ENCODE peak calls at places on chromosomes 13 and 19, in nine cellular contexts. L is HepG2, T is H1, B is stomach, O is transverse colon, X is ovary, V is suprapubic skin, N is A549, U is tibial nerve. E is an unnamed sample. For H3K9me3, the result is how much of the 10 kb centered on the place peaks cover.

GRCh38 chr19:15251749-15252397 is 19.6 kb upstream of the EPHX3 start:
- DNase-seq in L (peak), T (peak), B (peak), O (peak), X (peak), V (no peak), N (peak), U (peak), E (peak)

GRCh38 chr13:76928456-76928855 is 19.9 kb upstream of the ACOD1 start:
- DNase-seq in L (no peak), T (no peak), B (no peak), O (no peak), X (no peak), V (no peak), N (no peak), U (no peak), E (no peak)

GRCh38 chr13:99766641-99767045 is 204.9 kb downstream of the ZIC5 start:
- DNase-seq in L (peak), T (peak), B (no peak), O (no peak), X (no peak), V (no peak), N (no peak), U (no peak), E (no peak)

GRCh38 chr19:40803857-40804782 is 5.1 kb downstream of the EGLN2 start:
- DNase-seq in L (peak), T (no peak), B (peak), O (peak), X (no peak), V (no peak), N (no peak), U (no peak), E (no peak)

GRCh38 chr13:110746443-110746842 is 32.9 kb downstream of the ING1 start:
- DNase-seq in L (no peak), T (no peak), B (no peak), O (no peak), X (no peak), V (no peak), N (no peak), U (no peak), E (no peak)

GRCh38 chr13:26459276-26460131 is 98.0 kb upstream of the WASF3 start:
- DNase-seq in L (no peak), T (no peak), B (no peak), O (no peak), X (no peak), V (no peak), N (no peak), U (no peak), E (no peak)

GRCh38 chr13:93227906-93228801 is 1.5 kb downstream of the GPC6 start:
- DNase-seq in L (peak), T (peak), B (peak), O (peak), X (peak), V (peak), N (no peak), U (peak), E (peak)

GRCh38 chr19:52336976-52337375 is 933 bp downstream of the ZNF610 start:
- DNase-seq in L (no peak), T (no peak), B (no peak), O (no peak), X (no peak), V (no peak), N (no peak), U (no peak), E (no peak)

GRCh38 chr13:31050486-31051400 is 111.0 kb downstream of the HSPH1 start:
- DNase-seq in L (no peak), T (no peak), B (no peak), O (no peak), X (no peak), V (no peak), N (no peak), U (no peak), E (no peak)

GRCh38 chr19:43229315-43229714 is 23.9 kb upstream of the PSG4 start:
- DNase-seq in L (peak), T (no peak), B (no peak), O (no peak), X (no peak), V (no peak), N (no peak), U (no peak), E (no peak)

GRCh38 chr13:30352121-30352520 is 44.8 kb upstream of the KATNAL1 start:
- DNase-seq in L (no peak), T (no peak), B (no peak), O (no peak), X (no peak), V (no peak), N (no peak), U (no peak), E (no peak)

GRCh38 chr19:3986260-3987041 is 1.2 kb upstream of the EEF2 start:
- DNase-seq in L (peak), T (no peak), B (peak), O (peak), X (no peak), V (no peak), N (peak), U (peak), E (no peak)

GRCh38 chr13:44853641-44854040 is 135.6 kb downstream of the NUFIP1 start:
- DNase-seq in L (peak), T (no peak), B (peak), O (peak), X (no peak), V (no peak), N (peak), U (no peak), E (no peak)

GRCh38 chr19:15015946-15016542 is 33.2 kb upstream of the CASP14 start:
- DNase-seq in L (peak), T (no peak), B (no peak), O (no peak), X (no peak), V (no peak), N (no peak), U (no peak), E (no peak)

GRCh38 chr19:15173746-15174404 is 26.9 kb downstream of the NOTCH3 start:
- DNase-seq in L (peak), T (no peak), B (no peak), O (no peak), X (no peak), V (no peak), N (no peak), U (no peak), E (no peak)

GRCh38 chr13:38372818-38373217 is 23.2 kb downstream of the UFM1 start:
- DNase-seq in L (no peak), T (no peak), B (no peak), O (no peak), X (no peak), V (no peak), N (no peak), U (no peak), E (no peak)

GRCh38 chr13:98746968-98747367 is 5.5 kb downstream of the SLC15A1 start:
- DNase-seq in L (peak), T (no peak), B (no peak), O (peak), X (no peak), V (no peak), N (no peak), U (no peak), E (no peak)

GRCh38 chr13:44906758-44907157 is 82.5 kb downstream of the NUFIP1 start:
- DNase-seq in L (no peak), T (no peak), B (peak), O (peak), X (peak), V (no peak), N (no peak), U (no peak), E (peak)

GRCh38 chr13:89749888-89750287 is 1597.6 kb upstream of the MIR17HG start:
- DNase-seq in L (no peak), T (no peak), B (no peak), O (no peak), X (no peak), V (no peak), N (no peak), U (no peak), E (no peak)

GRCh38 chr13:32209670-32210069 is 105.5 kb downstream of the ZAR1L start:
- DNase-seq in L (no peak), T (no peak), B (no peak), O (no peak), X (no peak), V (no peak), N (no peak), U (no peak), E (no peak)

GRCh38 chr19:51471527-51471926 is 6.8 kb upstream of the CEACAM18 start:
- DNase-seq in L (no peak), T (no peak), B (no peak), O (no peak), X (no peak), V (no peak), N (no peak), U (no peak), E (no peak)

GRCh38 chr13:51814825-51815650 is 11.1 kb upstream of the DHRS12 start:
- DNase-seq in L (peak), T (peak), B (peak), O (peak), X (peak), V (no peak), N (peak), U (peak), E (peak)

GRCh38 chr19:7874080-7874856 is at the start of gene PRR36:
- DNase-seq in L (peak), T (peak), B (peak), O (no peak), X (peak), V (no peak), N (no peak), U (no peak), E (no peak)

GRCh38 chr13:111211789-111212516 is 96.8 kb downstream of the ARHGEF7 start:
- DNase-seq in L (no peak), T (no peak), B (no peak), O (no peak), X (no peak), V (no peak), N (no peak), U (no peak), E (no peak)

GRCh38 chr13:99298056-99298455 is 9.1 kb downstream of the GPR183 start:
- DNase-seq in L (no peak), T (no peak), B (no peak), O (no peak), X (no peak), V (no peak), N (no peak), U (no peak), E (no peak)

GRCh38 chr13:27708325-27708724 is 84.0 kb upstream of the GSX1 start:
- DNase-seq in L (no peak), T (no peak), B (no peak), O (no peak), X (no peak), V (no peak), N (no peak), U (no peak), E (no peak)

GRCh38 chr13:113567681-113568080 is 16.9 kb upstream of the TFDP1 start:
- DNase-seq in L (no peak), T (peak), B (peak), O (peak), X (no peak), V (no peak), N (no peak), U (no peak), E (no peak)

GRCh38 chr19:54094601-54095000 is 6.0 kb downstream of the OSCAR start:
- DNase-seq in L (no peak), T (no peak), B (no peak), O (no peak), X (no peak), V (no peak), N (no peak), U (no peak), E (peak)
- H3K9me3 ChIP-seq in L (under half), T (under half), B (under half), O (under half), X (under half), V (under half), N (under half), U (under half), E (under half)

GRCh38 chr19:17335575-17335974 is 920 bp upstream of the ANO8 start:
- DNase-seq in L (no peak), T (no peak), B (no peak), O (no peak), X (no peak), V (no peak), N (no peak), U (no peak), E (no peak)

GRCh38 chr19:17339088-17339741 is 1.9 kb downstream of the GTPBP3 start:
- DNase-seq in L (no peak), T (peak), B (no peak), O (no peak), X (peak), V (peak), N (no peak), U (no peak), E (no peak)

GRCh38 chr19:17336872-17337674 is at the start of gene GTPBP3:
- DNase-seq in L (peak), T (peak), B (peak), O (peak), X (peak), V (peak), N (peak), U (peak), E (peak)

GRCh38 chr19:17338440-17339078 is 1.2 kb downstream of the GTPBP3 start:
- DNase-seq in L (no peak), T (no peak), B (no peak), O (no peak), X (peak), V (peak), N (no peak), U (no peak), E (no peak)

DNA sequence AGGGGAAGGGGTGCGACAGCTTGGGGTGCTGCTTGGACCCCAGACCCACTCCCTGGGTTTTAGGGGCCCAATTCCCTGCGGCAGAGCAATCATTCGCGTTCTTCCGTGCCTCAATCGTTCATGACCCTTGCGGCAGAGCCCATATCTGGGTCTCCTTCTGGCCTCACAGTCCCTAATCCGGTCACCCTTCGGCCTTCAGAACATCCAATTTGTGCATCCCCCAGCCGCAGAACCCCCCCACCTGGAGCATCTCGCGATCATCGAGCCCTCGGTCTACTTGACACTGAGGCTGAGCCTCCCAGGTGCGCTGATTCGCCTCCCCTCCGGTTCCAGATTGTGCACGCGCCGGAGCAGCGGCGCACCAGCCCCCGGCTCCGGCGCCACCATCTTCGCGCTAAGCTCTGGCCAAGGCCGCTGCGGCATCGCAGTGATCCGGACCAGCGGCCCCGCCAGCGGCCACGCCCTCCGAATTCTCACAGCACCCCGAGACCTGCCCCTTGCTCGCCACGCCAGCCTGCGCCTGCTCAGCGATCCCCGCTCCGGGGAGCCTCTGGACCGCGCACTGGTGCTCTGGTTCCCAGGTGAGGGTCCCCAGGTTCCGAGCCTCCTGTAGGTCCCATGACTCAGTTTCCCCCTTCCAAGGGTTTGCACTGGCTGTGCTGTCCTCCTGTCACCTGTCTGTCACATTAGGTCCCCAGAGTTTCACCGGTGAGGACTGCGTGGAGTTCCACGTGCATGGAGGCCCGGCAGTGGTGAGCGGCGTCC is 504 bp downstream of the GTPBP3 start:
- DNase-seq in L (no peak), T (peak), B (no peak), O (no peak), X (peak), V (peak), N (no peak), U (no peak), E (no peak)
- TF ChIP-seq POLR2A in L (no peak), T (peak), B (no peak), O (no peak), X (no peak), V (no peak), N (no peak), U (no peak), E (no peak)

GRCh38 chr13:41827507-41828213 is 133.2 kb downstream of the VWA8 start:
- DNase-seq in L (no peak), T (no peak), B (no peak), O (no peak), X (no peak), V (no peak), N (peak), U (peak), E (no peak)
- TF ChIP-seq EP300 in L (no peak), T (no peak), B (no peak), O (no peak), X (no peak), V (no peak), N (peak), U (no peak), E (no peak)

GRCh38 chr19:36222503-36222902 is 7.6 kb downstream of the ZNF146 start:
- DNase-seq in L (no peak), T (no peak), B (no peak), O (no peak), X (no peak), V (no peak), N (no peak), U (no peak), E (no peak)

GRCh38 chr19:36221474-36221873 is 6.6 kb downstream of the ZNF146 start:
- DNase-seq in L (no peak), T (no peak), B (no peak), O (no peak), X (no peak), V (no peak), N (no peak), U (no peak), E (no peak)

GRCh38 chr19:36225219-36225892 is 10.4 kb downstream of the ZNF146 start:
- DNase-seq in L (no peak), T (no peak), B (no peak), O (no peak), X (no peak), V (no peak), N (no peak), U (no peak), E (no peak)
- H3K9me3 ChIP-seq in L (under half), T (under half), B (under half), O (under half), X (under half), V (under half), N (half or more), U (under half), E (under half)